ENCODE peak calls at places on chromosomes 13 and 19, in four cellular contexts. D, R, Y and P are unnamed samples.

GRCh38 chr13:63910406-63910957 is 2494.8 kb upstream of the PCDH20 start:
- DNase-seq in Y (peak; percentile 12), R (no peak), D (peak; percentile 38), P (peak; percentile 0)

GRCh38 chr19:1098177-1099051 is 3.2 kb upstream of the POLR2E start:
- DNase-seq in R (no peak), Y (peak; percentile 82), D (no peak), P (peak; percentile 49)

GRCh38 chr13:79937311-79938243 is 403.3 kb downstream of the SPRY2 start:
- DNase-seq in R (no peak), D (no peak), Y (no peak), P (no peak)

GRCh38 chr13:99403458-99403971 is 96.3 kb upstream of the GPR183 start:
- DNase-seq in D (no peak), R (no peak), Y (no peak), P (no peak)

GRCh38 chr19:49954933-49955332 is 6.0 kb downstream of the SIGLEC11 start:
- DNase-seq in R (no peak), D (no peak), Y (no peak), P (peak; percentile 30)

GRCh38 chr19:662962-663681 is at the start of gene RNF126:
- DNase-seq in D (peak; percentile 92), Y (peak; percentile 87), R (peak; percentile 92), P (peak; percentile 87)

GRCh38 chr13:60583911-60584753 is 187.1 kb downstream of the TDRD3 start:
- DNase-seq in Y (peak; percentile 6), R (no peak), D (peak; percentile 66), P (peak; percentile 90)

GRCh38 chr19:36049080-36049698 is 4.9 kb downstream of the THAP8 start:
- DNase-seq in D (no peak), Y (no peak), R (no peak), P (no peak)

GRCh38 chr19:5296457-5297271 is 43.9 kb downstream of the PTPRS start:
- DNase-seq in D (no peak), R (no peak), Y (no peak), P (no peak)

GRCh38 chr19:53503126-53503525 is 34.8 kb upstream of the ZNF331 start:
- DNase-seq in D (no peak), Y (no peak), R (no peak), P (no peak)

GRCh38 chr13:103063376-103063775 is 2.8 kb downstream of the SLC10A2 start:
- DNase-seq in D (no peak), Y (no peak), R (no peak), P (no peak)

GRCh38 chr13:103066079-103066880 is at the start of gene SLC10A2:
- DNase-seq in Y (no peak), R (no peak), D (no peak), P (no peak)

GRCh38 chr13:103062079-103062478 is 4.1 kb downstream of the SLC10A2 start:
- DNase-seq in D (no peak), R (no peak), Y (no peak), P (no peak)

GRCh38 chr13:103066991-103067390 is 774 bp upstream of the SLC10A2 start:
- DNase-seq in R (no peak), Y (no peak), D (no peak), P (no peak)

DNA sequence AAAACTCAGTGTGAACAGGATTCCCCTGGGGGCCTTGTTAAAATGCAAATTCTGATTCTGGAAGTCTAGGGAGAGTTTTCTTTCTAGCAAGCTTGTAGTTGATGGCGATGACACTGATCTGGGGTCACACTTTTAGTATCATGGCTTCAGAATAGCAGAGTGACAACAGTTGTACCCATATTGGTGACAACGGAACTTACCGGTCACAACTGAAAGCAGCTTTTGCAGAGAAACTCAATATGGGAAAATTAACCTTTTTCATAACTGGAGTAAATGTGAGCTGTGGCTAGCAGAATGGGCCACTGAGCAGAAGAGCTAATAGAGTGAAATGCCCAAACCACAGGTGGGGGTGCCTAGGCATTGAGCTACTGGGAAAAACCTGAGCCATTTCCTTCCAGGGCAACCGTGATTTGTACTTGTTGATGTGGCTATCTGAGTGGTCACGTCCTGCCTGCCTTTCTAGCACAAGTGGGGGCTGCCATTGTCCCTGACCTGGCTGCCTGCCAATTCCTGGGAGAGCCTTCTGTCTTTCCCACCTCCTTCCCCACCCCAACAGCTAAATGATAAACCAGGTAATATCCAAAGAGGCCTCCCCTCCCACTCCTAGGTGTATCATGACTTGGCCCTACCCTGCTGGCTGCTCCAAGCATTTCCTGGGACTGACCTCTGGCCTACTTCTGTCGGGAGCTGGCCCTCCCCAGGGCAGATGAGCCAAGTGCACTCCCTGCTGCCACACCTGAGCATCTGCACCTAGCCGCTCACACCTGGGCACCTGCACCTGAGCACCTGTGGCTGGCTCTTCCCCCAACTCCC is 1.7 kb upstream of the SLC10A2 start:
- DNase-seq in D (no peak), R (no peak), Y (no peak), P (no peak)
- TF ChIP-seq CTCF in D (no peak), R (no peak), Y (no peak), P (no peak)

DNA sequence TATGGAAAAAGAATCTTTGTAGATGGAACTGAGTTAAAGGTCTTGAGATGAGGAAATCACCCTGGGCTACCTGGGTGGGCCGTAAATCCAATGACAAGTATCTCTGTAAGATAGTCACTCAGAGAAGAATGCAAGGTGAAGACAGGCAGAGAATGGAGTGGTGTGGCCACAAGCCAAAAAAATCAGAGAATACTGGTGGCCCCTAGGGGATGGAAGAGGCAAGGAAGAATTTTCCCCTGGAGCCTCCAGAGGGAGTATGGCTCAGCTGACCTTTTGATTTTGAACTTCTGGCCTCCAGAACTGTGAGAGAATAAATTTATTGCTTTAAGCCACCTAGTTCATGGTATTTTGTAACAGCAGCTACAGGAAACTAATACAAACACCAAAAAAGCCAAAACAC is 32.7 kb upstream of the CSNK1A1L start:
- DNase-seq in D (peak; percentile 44), Y (peak; percentile 4), R (no peak), P (no peak)
- TF ChIP-seq CTCF in D (peak; percentile 35), Y (no peak), R (peak; percentile 7), P (peak; percentile 22)

DNA sequence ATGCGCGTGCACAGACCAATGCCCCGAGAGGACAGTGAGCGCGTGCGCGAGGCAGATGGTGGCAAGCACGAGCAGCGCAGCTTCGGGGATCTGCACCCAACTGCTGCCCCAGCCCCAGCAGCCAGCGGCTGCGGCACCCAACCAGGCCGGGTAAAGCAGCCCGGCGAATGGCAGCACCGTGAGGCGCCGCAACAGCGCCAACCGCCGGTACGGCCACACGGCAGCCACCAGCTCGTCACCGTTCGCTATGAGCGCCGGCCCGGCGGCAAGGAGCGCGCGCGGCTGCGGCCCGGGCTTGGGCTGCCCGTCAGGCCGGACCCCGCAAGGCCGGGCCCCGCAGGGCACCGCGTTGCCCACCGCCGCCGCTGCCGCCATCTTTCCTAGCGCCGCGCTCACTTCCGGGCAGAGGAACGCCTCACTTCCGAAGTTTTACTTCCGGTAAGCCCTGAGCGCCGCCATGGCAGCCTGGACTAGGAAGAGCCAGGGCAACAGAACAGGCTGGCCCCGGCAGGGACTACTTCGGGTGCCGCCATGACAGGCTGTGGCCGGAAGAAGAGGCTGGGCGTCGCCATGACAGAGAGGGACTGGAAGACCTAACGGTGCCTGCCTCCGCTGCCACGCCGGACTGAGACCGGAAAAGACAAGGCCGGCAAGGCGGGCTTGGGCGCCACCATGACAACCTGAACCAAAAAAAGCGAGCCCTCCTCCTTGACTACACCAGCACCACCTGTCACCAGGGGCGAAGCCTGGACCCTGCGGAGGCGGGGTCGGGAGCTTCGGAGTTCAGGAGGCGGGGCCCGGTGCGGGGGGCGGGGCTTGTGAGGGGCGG is at the start of gene ATP13A1:
- DNase-seq in R (peak; percentile 99), Y (peak; percentile 95), D (peak; percentile 98), P (peak; percentile 98)
- TF ChIP-seq CTCF in R (peak; percentile 31), Y (peak; percentile 11), D (no peak), P (peak; percentile 6)

DNA sequence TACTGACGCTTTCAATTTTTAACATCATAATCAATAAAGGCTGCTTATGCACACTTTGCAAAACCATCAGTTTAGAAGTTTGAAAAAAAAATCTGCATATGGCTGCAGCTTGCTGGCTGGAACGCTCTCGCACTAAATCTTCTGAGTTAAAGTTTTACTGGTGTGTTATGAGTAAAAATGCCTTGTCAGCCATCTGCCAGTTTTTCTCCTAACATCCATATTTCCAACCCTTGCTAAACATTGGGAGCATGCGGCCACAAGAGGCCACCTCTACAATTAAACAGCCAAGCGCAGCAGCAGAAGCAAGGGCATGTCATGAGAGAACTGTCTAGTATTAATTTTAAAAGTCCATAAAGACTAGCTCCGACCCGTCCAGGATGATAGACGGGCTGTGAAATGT is 248.3 kb downstream of the TSHZ3 start:
- DNase-seq in Y (no peak), D (no peak), R (no peak), P (no peak)
- TF ChIP-seq CTCF in Y (no peak), D (no peak), R (no peak), P (no peak)

DNA sequence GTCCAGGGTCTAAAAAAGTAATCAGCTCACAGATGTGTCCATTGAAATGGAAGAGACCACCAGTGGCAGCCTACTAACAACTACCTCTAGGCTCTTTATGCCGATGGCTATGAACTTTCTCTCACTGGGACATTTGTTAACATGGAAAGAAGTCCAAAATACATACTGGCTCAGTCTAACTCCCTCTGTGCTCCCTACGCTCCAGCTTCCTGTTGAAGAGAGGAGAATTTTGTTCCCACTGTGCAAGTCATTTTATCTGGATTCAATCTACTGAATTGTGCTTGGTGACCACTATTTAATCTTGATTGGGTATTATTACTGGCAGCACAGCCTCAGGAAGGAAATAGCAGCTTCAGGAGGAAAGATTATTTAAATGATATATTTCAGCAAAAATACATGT is 128.8 kb upstream of the ARGLU1 start:
- DNase-seq in Y (no peak), R (no peak), D (no peak), P (no peak)
- TF ChIP-seq CTCF in Y (no peak), R (no peak), D (no peak), P (no peak)